ENCODE peak calls at places on chromosomes 2 and 18, in six cellular contexts. U is lower leg skin; P is dorsolateral prefrontal cortex; G is left ventricle myocardium superior; M is GM03348; X is stimulated activated CD4-positive, alpha-beta T cell treated with anti-CD3 and anti-CD28 coated beads, Interleukin-4, amount 100 ng/mL, for 24 hours. I is an unnamed sample.

GRCh38 chr2:223800908-223801307 is 36.5 kb downstream of the AP1S3 start:
- DNase-seq in X (no peak), G (no peak), U (no peak), P (no peak), M (no peak), I (no peak)

GRCh38 chr2:128377071-128377910 is 58.6 kb upstream of the HS6ST1 start:
- DNase-seq in G (no peak), M (no peak), X (no peak), U (no peak), P (no peak), I (no peak)

GRCh38 chr18:55833543-55833942 is 245.6 kb upstream of the TCF4 start:
- DNase-seq in P (no peak), G (no peak), M (peak), U (peak), X (no peak), I (no peak)

GRCh38 chr2:65482971-65483370 is 50.6 kb upstream of the SPRED2 start:
- DNase-seq in G (no peak), X (no peak), M (no peak), U (no peak), P (no peak), I (no peak)

GRCh38 chr2:144458536-144458935 is 61.4 kb downstream of the ZEB2 start:
- DNase-seq in X (no peak), U (no peak), M (no peak), G (no peak), P (no peak), I (no peak)

GRCh38 chr2:112669667-112670066 is 23.9 kb downstream of the SLC20A1 start:
- DNase-seq in U (no peak), M (no peak), X (no peak), G (no peak), P (no peak), I (no peak)

GRCh38 chr18:79881695-79882094 is 69.8 kb downstream of the SLC66A2 start:
- DNase-seq in U (no peak), X (no peak), P (peak), M (no peak), G (peak), I (no peak)

GRCh38 chr2:157901325-157901724 is 25.2 kb upstream of the ACVR1 start:
- DNase-seq in G (no peak), X (no peak), P (no peak), U (no peak), M (no peak), I (no peak)

GRCh38 chr2:157440404-157441071 is 3.4 kb downstream of the CYTIP start:
- DNase-seq in M (no peak), G (no peak), X (no peak), P (no peak), U (no peak), I (no peak)

GRCh38 chr18:2293109-2293839 is 278.0 kb downstream of the METTL4 start:
- DNase-seq in M (no peak), P (no peak), G (no peak), X (no peak), U (no peak), I (no peak)

GRCh38 chr2:188787002-188787660 is 187.0 kb upstream of the COL3A1 start:
- DNase-seq in U (no peak), P (no peak), G (no peak), X (no peak), M (peak), I (no peak)

GRCh38 chr2:237235383-237236095 is 149.8 kb downstream of the COPS8 start:
- DNase-seq in X (no peak), G (peak), U (no peak), M (peak), P (no peak), I (no peak)

GRCh38 chr18:36828157-36828629 is 609 bp downstream of the TPGS2 start:
- DNase-seq in X (peak), G (no peak), U (peak), M (peak), P (peak), I (no peak)

GRCh38 chr18:5237083-5237722 is 40.1 kb upstream of the AKAIN1 start:
- DNase-seq in M (peak), X (no peak), G (no peak), P (no peak), U (no peak), I (no peak)

GRCh38 chr2:21427606-21428005 is 303.8 kb downstream of the TDRD15 start:
- DNase-seq in X (no peak), U (no peak), P (no peak), M (no peak), G (no peak), I (no peak)

GRCh38 chr18:12308386-12309100 is 502 bp downstream of the TUBB6 start:
- DNase-seq in U (peak), X (no peak), G (peak), M (peak), P (no peak), I (no peak)

GRCh38 chr2:52668752-52669151 is 1098.9 kb upstream of the CHAC2 start:
- DNase-seq in G (no peak), U (no peak), M (no peak), P (no peak), X (no peak), I (no peak)

GRCh38 chr18:75107196-75107930 is 101.6 kb downstream of the PTGR3 start:
- DNase-seq in G (no peak), U (no peak), M (no peak), X (no peak), P (no peak), I (no peak)

GRCh38 chr2:112995346-112995920 is 9.8 kb upstream of the IL36A start:
- DNase-seq in P (no peak), X (no peak), G (no peak), U (no peak), M (no peak), I (no peak)

GRCh38 chr2:112584891-112585250 is 462 bp downstream of the CHCHD5 start:
- DNase-seq in G (no peak), M (no peak), X (no peak), U (no peak), P (no peak), I (no peak)

GRCh38 chr2:161370981-161371380 is 45.1 kb upstream of the TBR1 start:
- DNase-seq in U (no peak), X (no peak), P (peak), M (no peak), G (no peak), I (no peak)

GRCh38 chr2:83394134-83394965 is 1064.7 kb downstream of the SUCLG1 start:
- DNase-seq in X (no peak), P (no peak), U (no peak), G (no peak), M (no peak), I (no peak)

GRCh38 chr2:153864022-153864421 is 7.7 kb upstream of the GALNT13 start:
- DNase-seq in X (no peak), M (no peak), G (no peak), U (no peak), P (no peak), I (no peak)

GRCh38 chr2:158457826-158458616 is 1.3 kb downstream of the PKP4 start:
- DNase-seq in P (peak), G (peak), U (peak), M (peak), X (peak), I (no peak)

GRCh38 chr2:85178154-85178553 is 45.0 kb downstream of the TCF7L1 start:
- DNase-seq in X (no peak), G (no peak), P (no peak), M (no peak), U (no peak), I (no peak)

GRCh38 chr2:230891509-230891908 is 26.8 kb downstream of the ITM2C start:
- DNase-seq in X (no peak), P (no peak), M (no peak), G (no peak), U (no peak), I (no peak)

GRCh38 chr2:82790277-82791021 is 1668.6 kb downstream of the SUCLG1 start:
- DNase-seq in U (no peak), X (no peak), P (no peak), M (peak), G (peak), I (no peak)

GRCh38 chr2:151637284-151637781 is 96.9 kb downstream of the NEB start:
- DNase-seq in X (peak), P (no peak), M (no peak), G (no peak), U (no peak), I (no peak)

GRCh38 chr2:165069131-165069530 is 113.8 kb upstream of the SLC38A11 start:
- DNase-seq in X (no peak), P (no peak), U (no peak), M (no peak), G (no peak), I (no peak)